ENCODE peak calls at places on chromosomes 11 and 22, in four cellular contexts. Y is NCI-H1092; K is stimulated activated CD8-positive, alpha-beta memory T cell treated with anti-CD3 and anti-CD28 coated beads, Interleukin-2, amount 100 ng/mL, for 48 hours; Q is cerebellum. R is an unnamed sample.

GRCh38 chr11:26985941-26986340 is 8.0 kb upstream of the FIBIN start:
- DNase-seq in Y (no peak), K (no peak), Q (no peak), R (no peak)

GRCh38 chr22:33984741-33985287 is 64.5 kb upstream of the LARGE1 start:
- DNase-seq in Y (peak), K (no peak), Q (no peak), R (no peak)

GRCh38 chr22:37355174-37355573 is 72.1 kb downstream of the ELFN2 start:
- DNase-seq in Y (no peak), K (no peak), Q (peak), R (no peak)

GRCh38 chr22:50460942-50461341 is 13.9 kb downstream of the SBF1 start:
- DNase-seq in Y (no peak), K (no peak), Q (no peak), R (no peak)

GRCh38 chr11:33934450-33934849 is 42.6 kb upstream of the LMO2 start:
- DNase-seq in Y (no peak), K (no peak), Q (no peak), R (no peak)

GRCh38 chr22:37270928-37271650 is 11.2 kb upstream of the CYTH4 start:
- DNase-seq in Y (no peak), K (no peak), Q (no peak), R (no peak)

GRCh38 chr22:50146440-50147228 is 23.9 kb upstream of the PANX2 start:
- DNase-seq in Y (no peak), K (no peak), Q (peak), R (no peak)

GRCh38 chr11:58726594-58727414 is 4.9 kb downstream of the GLYAT start:
- DNase-seq in Y (peak), K (no peak), Q (no peak), R (no peak)

GRCh38 chr22:43399338-43399979 is 12.4 kb upstream of the MPPED1 start:
- DNase-seq in Y (no peak), K (no peak), Q (no peak), R (no peak)

GRCh38 chr11:94151903-94152677 is 23.4 kb downstream of the PANX1 start:
- DNase-seq in Y (no peak), K (no peak), Q (no peak), R (no peak)

GRCh38 chr11:125258626-125259025 is 94.1 kb downstream of the PKNOX2 start:
- DNase-seq in Y (no peak), K (no peak), Q (no peak), R (no peak)

GRCh38 chr11:131874070-131874469 is 503.7 kb downstream of the NTM start:
- DNase-seq in Y (no peak), K (no peak), Q (peak), R (no peak)

GRCh38 chr11:70745936-70746335 is 347.6 kb downstream of the CTTN start:
- DNase-seq in Y (no peak), K (no peak), Q (no peak), R (no peak)

GRCh38 chr11:64131657-64132387 is 34.1 kb downstream of the MACROD1 start:
- DNase-seq in Y (peak), K (no peak), Q (peak), R (no peak)

GRCh38 chr11:103892603-103893002 is 143.8 kb upstream of the DDI1 start:
- DNase-seq in Y (no peak), K (no peak), Q (no peak), R (no peak)

GRCh38 chr11:92141159-92141558 is 83.5 kb upstream of the FAT3 start:
- DNase-seq in Y (no peak), K (no peak), Q (no peak), R (no peak)

GRCh38 chr11:61447601-61448551 is 18.0 kb downstream of the SDHAF2 start:
- DNase-seq in Y (no peak), K (no peak), Q (no peak), R (no peak)

GRCh38 chr11:14818779-14819178 is 73.3 kb downstream of the CYP2R1 start:
- DNase-seq in Y (no peak), K (no peak), Q (no peak), R (no peak)

GRCh38 chr11:124605719-124606118 is 5.5 kb upstream of the PANX3 start:
- DNase-seq in Y (no peak), K (no peak), Q (no peak), R (no peak)

GRCh38 chr11:88345408-88345807 is 7.9 kb upstream of the CTSC start:
- DNase-seq in Y (no peak), K (no peak), Q (no peak), R (no peak)

GRCh38 chr11:73311394-73311869 is 3.4 kb downstream of the ARHGEF17 start:
- DNase-seq in Y (no peak), K (no peak), Q (no peak), R (no peak)

GRCh38 chr11:44602810-44603410 is 37.4 kb downstream of the CD82 start:
- DNase-seq in Y (no peak), K (no peak), Q (no peak), R (no peak)

GRCh38 chr11:75611823-75612222 is 49.8 kb downstream of the SERPINH1 start:
- DNase-seq in Y (no peak), K (no peak), Q (no peak), R (no peak)

GRCh38 chr11:125036933-125037332 is 26.2 kb upstream of the SLC37A2 start:
- DNase-seq in Y (no peak), K (no peak), Q (no peak), R (no peak)

GRCh38 chr11:66331542-66332370 is 4.5 kb downstream of the RIN1 start:
- DNase-seq in Y (no peak), K (no peak), Q (no peak), R (no peak)

GRCh38 chr11:576791-577610 is 731 bp downstream of the PHRF1 start:
- DNase-seq in Y (no peak), K (no peak), Q (no peak), R (peak)

GRCh38 chr11:34198523-34198922 is 93.1 kb downstream of the NAT10 start:
- DNase-seq in Y (no peak), K (no peak), Q (no peak), R (no peak)

GRCh38 chr11:22728600-22729394 is 62.4 kb downstream of the GAS2 start:
- DNase-seq in Y (peak), K (no peak), Q (no peak), R (no peak)

GRCh38 chr11:66283461-66284105 is 5.4 kb downstream of the YIF1A start:
- DNase-seq in Y (no peak), K (no peak), Q (no peak), R (no peak)

GRCh38 chr11:101860694-101861371 is 54.0 kb upstream of the CEP126 start:
- DNase-seq in Y (no peak), K (no peak), Q (peak), R (no peak)

GRCh38 chr11:59463176-59463575 is 6.4 kb downstream of the OR4D6 start:
- DNase-seq in Y (no peak), K (no peak), Q (no peak), R (no peak)

GRCh38 chr11:18705651-18706281 is 7.2 kb downstream of the TMEM86A start:
- DNase-seq in Y (peak), K (no peak), Q (no peak), R (no peak)

GRCh38 chr11:130480721-130481140 is 32.3 kb downstream of the ADAMTS15 start:
- DNase-seq in Y (no peak), K (no peak), Q (no peak), R (no peak)

GRCh38 chr11:61707574-61707973 is 27.4 kb downstream of the DAGLA start:
- DNase-seq in Y (no peak), K (no peak), Q (peak), R (no peak)

GRCh38 chr11:94583213-94583884 is 16.2 kb downstream of the PIWIL4 start:
- DNase-seq in Y (peak), K (no peak), Q (no peak), R (no peak)

GRCh38 chr11:58919980-58920379 is 19.3 kb upstream of the GLYATL1 start:
- DNase-seq in Y (no peak), K (no peak), Q (no peak), R (no peak)

GRCh38 chr11:79415411-79415810 is 25.4 kb downstream of the TENM4 start:
- DNase-seq in Y (no peak), K (no peak), Q (no peak), R (no peak)

GRCh38 chr11:64186205-64187165 is 514 bp downstream of the STIP1 start:
- DNase-seq in Y (no peak), K (no peak), Q (no peak), R (peak)

GRCh38 chr11:96259053-96259837 is 83.8 kb downstream of the MAML2 start:
- DNase-seq in Y (no peak), K (no peak), Q (no peak), R (no peak)